ENCODE peak calls at places on chromosomes 5 and 9, in ten cellular contexts. N is GM23248, Z is neural progenitor cell, J is heart left ventricle, V is ascending aorta, L is brain microvascular endothelial cell, D is mucosa of descending colon, W is cardiac fibroblast, B is fibroblast of the aortic adventitia, Y is choroid plexus epithelial cell. F is an unnamed sample.

GRCh38 chr5:54719384-54720306 is 202.1 kb downstream of the SNX18 start:
- DNase-seq in N (peak; percentile 88), Z (peak; percentile 74), J (peak; percentile 74), V (peak; percentile 85), L (peak; percentile 91), D (no peak), W (peak; percentile 84), B (peak; percentile 73), Y (peak; percentile 99), F (no peak)

GRCh38 chr9:87342743-87343142 is 154.9 kb upstream of the DAPK1 start:
- DNase-seq in N (no peak), Z (no peak), J (peak; percentile 44), V (no peak), L (no peak), D (no peak), W (no peak), B (peak; percentile 61), Y (peak; percentile 65), F (no peak)

GRCh38 chr9:20070336-20070735 is 281.5 kb upstream of the SLC24A2 start:
- DNase-seq in N (no peak), Z (no peak), J (no peak), V (no peak), L (no peak), D (no peak), W (no peak), B (no peak), Y (peak; percentile 59), F (no peak)

GRCh38 chr5:31397926-31398557 is 133.9 kb downstream of the DROSHA start:
- DNase-seq in N (no peak), Z (no peak), J (no peak), V (no peak), L (no peak), D (no peak), W (no peak), B (peak; percentile 87), Y (no peak), F (no peak)

GRCh38 chr5:107253246-107253645 is 417.5 kb downstream of the EFNA5 start:
- DNase-seq in N (no peak), Z (no peak), J (no peak), V (peak; percentile 66), L (no peak), D (no peak), W (no peak), B (no peak), Y (no peak), F (no peak)

GRCh38 chr5:1086871-1087270 is 25.0 kb downstream of the SLC12A7 start:
- DNase-seq in N (no peak), Z (no peak), J (no peak), V (no peak), L (no peak), D (no peak), W (no peak), B (no peak), Y (no peak), F (no peak)

GRCh38 chr5:10329421-10329807 is 21.7 kb upstream of the CMBL start:
- DNase-seq in N (peak; percentile 31), Z (no peak), J (no peak), V (no peak), L (no peak), D (no peak), W (no peak), B (no peak), Y (no peak), F (no peak)

GRCh38 chr5:59317023-59317771 is 576.3 kb downstream of the PDE4D start:
- DNase-seq in N (peak; percentile 10), Z (peak; percentile 40), J (no peak), V (no peak), L (no peak), D (peak; percentile 63), W (peak; percentile 10), B (peak; percentile 5), Y (peak; percentile 85), F (no peak)

GRCh38 chr5:68484307-68485068 is 268.9 kb downstream of the PIK3R1 start:
- DNase-seq in N (peak; percentile 80), Z (no peak), J (no peak), V (no peak), L (peak; percentile 20), D (no peak), W (peak; percentile 66), B (peak; percentile 42), Y (peak; percentile 74), F (no peak)

GRCh38 chr5:75566710-75567309 is 44.4 kb upstream of the ANKDD1B start:
- DNase-seq in N (peak; percentile 96), Z (no peak), J (no peak), V (no peak), L (peak; percentile 86), D (no peak), W (peak; percentile 96), B (peak; percentile 97), Y (peak; percentile 97), F (no peak)

GRCh38 chr5:66653380-66653779 is 57.2 kb downstream of the MAST4 start:
- DNase-seq in N (peak; percentile 97), Z (no peak), J (no peak), V (no peak), L (peak; percentile 62), D (no peak), W (peak; percentile 85), B (peak; percentile 74), Y (no peak), F (no peak)

GRCh38 chr9:111601237-111602018 is 2.0 kb upstream of the PTGR1 start:
- DNase-seq in N (peak; percentile 66), Z (no peak), J (no peak), V (no peak), L (peak; percentile 45), D (no peak), W (peak; percentile 80), B (peak; percentile 83), Y (peak; percentile 56), F (no peak)

GRCh38 chr9:80699551-80699998 is 989.8 kb downstream of the TLE1 start:
- DNase-seq in N (no peak), Z (peak; percentile 1), J (no peak), V (no peak), L (peak; percentile 81), D (no peak), W (peak; percentile 88), B (peak; percentile 63), Y (peak; percentile 76), F (no peak)

GRCh38 chr5:151926186-151926585 is 1.5 kb upstream of the GLRA1 start:
- DNase-seq in N (no peak), Z (peak; percentile 69), J (no peak), V (no peak), L (no peak), D (no peak), W (no peak), B (no peak), Y (no peak), F (no peak)

GRCh38 chr5:89236900-89237299 is 353.9 kb upstream of the MEF2C start:
- DNase-seq in N (no peak), Z (no peak), J (no peak), V (no peak), L (no peak), D (no peak), W (no peak), B (no peak), Y (no peak), F (no peak)

DNA sequence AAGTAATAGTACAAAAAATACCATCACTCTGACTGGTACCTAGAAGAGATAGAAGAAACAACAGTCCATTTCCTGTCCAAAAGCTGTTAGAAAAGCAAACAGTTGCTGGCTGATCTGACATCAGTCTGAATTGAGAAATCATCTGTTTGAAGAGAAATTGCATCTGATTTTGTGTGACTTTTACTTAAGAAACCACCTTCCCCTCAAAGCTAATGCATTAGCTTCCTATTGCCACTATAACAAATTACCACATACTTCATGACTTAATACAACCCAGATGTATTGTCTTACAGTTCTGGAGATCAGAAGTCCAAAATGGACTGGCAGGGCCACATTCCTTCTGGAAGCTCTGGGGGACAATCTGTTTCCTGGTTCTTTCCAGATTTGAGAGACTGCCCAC is 385.9 kb upstream of the TLE4 start:
- DNase-seq in N (peak; percentile 47), Z (no peak), J (no peak), V (no peak), L (no peak), D (no peak), W (peak; percentile 60), B (peak; percentile 83), Y (peak; percentile 68), F (no peak)
- H3K4me3 ChIP-seq in N (no peak overlapping the region), Z (no peak overlapping the region), J (no peak overlapping the region), V (no peak overlapping the region), L (no peak overlapping the region), D (no peak overlapping the region), W (no peak overlapping the region), B (no peak overlapping the region), Y (no peak overlapping the region), F (no peak overlapping the region)

DNA sequence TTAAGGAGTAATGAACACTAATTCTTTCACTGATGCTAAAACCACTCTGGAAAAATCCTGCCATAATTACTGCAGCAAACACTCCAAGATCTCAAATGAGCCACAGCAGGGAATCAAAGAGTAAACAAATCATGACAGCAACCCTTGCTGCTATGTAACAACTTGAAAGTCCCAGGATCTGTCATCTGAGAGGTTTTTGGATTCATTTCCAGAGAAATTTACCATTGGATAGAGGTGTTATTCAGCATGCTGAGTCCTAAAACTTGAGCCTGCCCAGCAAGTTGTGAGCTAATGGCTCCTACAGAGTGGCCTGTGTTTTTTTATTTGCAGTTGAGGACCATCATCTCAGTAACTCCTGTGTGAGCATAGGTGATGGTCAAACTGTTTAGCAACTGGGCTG is 59.2 kb downstream of the PRLR start:
- DNase-seq in N (no peak), Z (no peak), J (no peak), V (no peak), L (no peak), D (no peak), W (no peak), B (no peak), Y (no peak), F (no peak)
- H3K4me3 ChIP-seq in N (no peak overlapping the region), Z (no peak overlapping the region), J (no peak overlapping the region), V (no peak overlapping the region), L (no peak overlapping the region), D (no peak overlapping the region), W (no peak overlapping the region), B (no peak overlapping the region), Y (no peak overlapping the region), F (no peak overlapping the region)

GRCh38 chr9:128365525-128365924 is 5.6 kb upstream of the URM1 start:
- DNase-seq in N (no peak), Z (no peak), J (no peak), V (no peak), L (no peak), D (no peak), W (no peak), B (no peak), Y (no peak), F (no peak)
- H3K4me3 ChIP-seq in N (no peak overlapping the region), Z (peak overlapping the region; percentile 12), J (no peak overlapping the region), V (no peak overlapping the region), L (no peak overlapping the region), D (no peak overlapping the region), W (no peak overlapping the region), B (no peak overlapping the region), Y (no peak overlapping the region), F (no peak overlapping the region)

DNA sequence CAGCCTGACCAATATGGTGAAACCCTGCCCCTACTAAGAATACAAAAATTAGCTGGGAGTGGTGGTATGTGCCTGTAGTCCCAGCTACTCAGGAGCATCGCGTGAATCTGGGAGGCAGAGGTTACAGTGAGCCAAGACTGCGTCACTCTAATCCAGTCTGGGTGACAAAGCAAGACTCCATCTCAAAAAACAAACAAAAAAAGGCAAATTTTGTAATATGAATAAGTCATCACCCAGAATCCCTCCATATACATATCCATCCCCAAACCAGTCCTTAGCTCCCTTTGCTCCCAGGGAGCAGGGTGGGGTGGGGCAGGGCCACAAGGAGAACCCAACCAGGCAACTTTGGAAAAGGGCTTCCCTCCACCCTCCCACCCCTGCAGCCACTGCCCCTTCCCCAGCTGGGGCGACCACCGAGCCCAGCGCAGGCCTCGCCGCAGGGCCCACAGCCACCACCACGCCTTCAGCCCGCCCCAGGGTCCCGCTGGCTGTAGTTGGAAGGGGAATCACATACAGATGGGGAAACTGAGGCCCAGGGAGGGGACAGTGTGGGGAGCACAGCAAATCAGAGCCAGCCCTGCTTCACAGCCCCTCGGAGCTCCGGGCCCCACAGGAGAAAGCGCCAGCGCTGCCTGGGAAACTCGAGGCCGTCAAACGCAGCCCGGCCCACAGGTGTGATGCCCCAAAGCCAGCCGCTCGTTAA is 7.8 kb downstream of the NOTCH1 start:
- DNase-seq in N (peak; percentile 31), Z (no peak), J (no peak), V (no peak), L (peak; percentile 42), D (no peak), W (peak; percentile 86), B (peak; percentile 23), Y (no peak), F (no peak)
- H3K4me3 ChIP-seq in N (no peak overlapping the region), Z (no peak overlapping the region), J (peak overlapping the region; percentile 14), V (no peak overlapping the region), L (no peak overlapping the region), D (no peak overlapping the region), W (no peak overlapping the region), B (no peak overlapping the region), Y (no peak overlapping the region), F (peak overlapping the region; percentile 27)

F was measured in spleen.